ENCODE peak calls at places on chromosomes 16 and 17, in five cellular contexts. R, C, Y, O and N are unnamed samples.

GRCh38 chr17:70159980-70160379 is 9.4 kb upstream of the KCNJ2 start:
- DNase-seq in R (no peak), C (no peak), Y (no peak), O (no peak), N (no peak)

GRCh38 chr17:704111-704864 is 10.4 kb downstream of the VPS53 start:
- DNase-seq in O (no peak), R (no peak), C (no peak), Y (no peak), N (no peak)

GRCh38 chr17:1918346-1919021 is 88.7 kb downstream of the RPA1 start:
- DNase-seq in O (no peak), R (no peak), Y (no peak), C (no peak), N (no peak)

GRCh38 chr16:66360624-66361324 is 5.7 kb upstream of the CDH5 start:
- DNase-seq in O (no peak), Y (no peak), C (peak), R (no peak), N (no peak)

GRCh38 chr17:50523208-50523607 is 9.3 kb upstream of the EPN3 start:
- DNase-seq in Y (no peak), R (no peak), C (no peak), O (no peak), N (no peak)

GRCh38 chr16:86303787-86304685 is 206.3 kb upstream of the FOXF1 start:
- DNase-seq in O (peak), R (no peak), C (no peak), Y (peak), N (no peak)

GRCh38 chr17:69719474-69720048 is 305.1 kb downstream of the MAP2K6 start:
- DNase-seq in C (no peak), Y (no peak), R (no peak), O (no peak), N (no peak)

GRCh38 chr16:12557808-12558207 is 245.9 kb downstream of the CPPED1 start:
- DNase-seq in R (no peak), Y (no peak), O (no peak), C (no peak), N (no peak)

GRCh38 chr16:85309656-85310587 is 197.7 kb upstream of the CIBAR2 start:
- DNase-seq in Y (no peak), R (no peak), O (peak), C (peak), N (no peak)

GRCh38 chr17:65855675-65856074 is 294.2 kb upstream of the AXIN2 start:
- DNase-seq in C (no peak), R (no peak), Y (no peak), O (no peak), N (no peak)
- TF ChIP-seq POLR2A in C (no peak), R (no peak), Y (no peak), O (no peak), N (no peak)

GRCh38 chr17:8377422-8377821 is 918 bp upstream of the KRABD2 start:
- DNase-seq in R (no peak), C (no peak), O (no peak), Y (no peak), N (no peak)

GRCh38 chr17:8372422-8372821 is 4.1 kb downstream of the KRABD2 start:
- DNase-seq in C (no peak), Y (no peak), R (no peak), O (no peak), N (no peak)

GRCh38 chr17:8380049-8380448 is 2.9 kb downstream of the RPL26 start:
- DNase-seq in R (no peak), Y (no peak), O (no peak), C (no peak), N (no peak)

GRCh38 chr17:8375738-8376259 is 705 bp downstream of the KRABD2 start:
- DNase-seq in Y (no peak), C (no peak), O (no peak), R (no peak), N (no peak)

GRCh38 chr17:8376302-8377067 is at the start of gene KRABD2:
- DNase-seq in O (peak), Y (peak), C (peak), R (peak), N (peak)
- TF ChIP-seq POLR2A in O (peak), Y (no peak), C (peak), R (peak), N (peak)

GRCh38 chr16:22206013-22206846 is at the start of gene EEF2K:
- DNase-seq in O (peak), C (peak), Y (peak), R (peak), N (peak)
- TF ChIP-seq POLR2A in O (peak), C (peak), Y (no peak), R (peak), N (peak)

DNA sequence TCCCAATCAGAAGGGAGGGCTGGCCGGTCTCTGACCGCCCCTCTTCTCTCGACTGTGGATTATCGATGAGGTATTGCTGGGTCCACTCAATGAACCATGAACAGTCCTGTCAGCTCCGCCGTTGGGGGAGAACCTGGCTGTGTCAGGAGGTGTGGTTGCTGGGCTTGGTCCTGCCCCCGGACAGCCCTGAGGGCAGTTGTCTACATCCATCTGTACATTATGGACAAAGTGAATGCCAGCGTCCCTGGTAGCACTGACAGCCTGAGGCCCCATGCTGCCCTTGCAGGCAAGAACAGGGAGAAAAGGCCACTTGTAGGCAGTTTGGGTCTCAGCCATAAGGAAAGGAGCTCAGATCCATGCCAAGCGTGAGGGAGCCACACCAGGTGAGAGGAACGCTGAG is 38.9 kb downstream of the ST3GAL2 start:
- DNase-seq in C (no peak), R (no peak), Y (no peak), O (no peak), N (no peak)
- TF ChIP-seq POLR2A in C (no peak), R (no peak), Y (no peak), O (no peak), N (no peak)

DNA sequence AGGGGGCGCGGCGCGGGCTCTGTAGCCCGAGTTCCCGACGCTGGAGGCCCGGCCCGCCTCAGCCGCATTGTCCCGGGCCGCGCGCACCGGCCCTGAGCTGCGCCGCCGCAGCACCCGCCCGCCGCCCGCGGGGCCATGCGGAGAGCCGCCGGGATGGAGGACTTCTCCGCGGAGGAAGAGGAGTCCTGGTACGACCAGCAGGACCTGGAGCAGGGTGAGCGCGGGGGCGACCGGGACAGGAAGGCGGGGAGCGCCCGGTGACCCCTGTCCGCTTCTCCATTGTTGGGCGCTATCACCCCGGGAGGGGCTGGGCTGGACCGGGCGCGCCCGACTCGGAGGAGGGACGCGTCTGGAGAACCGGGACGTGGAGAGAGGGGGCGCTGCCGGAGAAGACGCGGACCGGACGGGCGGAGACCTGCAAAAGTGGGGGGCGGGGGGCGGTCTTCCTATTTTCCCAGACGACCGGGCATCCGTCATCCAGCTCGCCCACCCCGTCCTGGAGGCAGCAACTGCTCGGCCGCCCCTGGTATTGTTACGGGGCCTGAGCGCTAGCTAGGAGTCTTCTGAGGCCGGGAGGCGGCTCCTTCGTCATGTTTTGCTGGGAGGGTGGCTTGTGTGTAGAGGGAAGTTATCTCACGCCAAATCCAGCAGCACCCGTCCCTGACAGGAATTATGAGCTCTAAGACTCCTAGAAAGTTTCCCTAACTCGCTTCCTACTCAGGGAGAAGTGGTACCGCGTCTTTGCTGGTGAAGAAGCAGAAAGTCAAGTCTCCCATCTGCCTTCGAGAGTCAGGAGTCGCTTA is 678 bp downstream of the CDR2L start:
- DNase-seq in R (no peak), C (peak), Y (peak), O (peak), N (peak)
- TF ChIP-seq POLR2A in R (peak), C (no peak), Y (no peak), O (peak), N (no peak)

DNA sequence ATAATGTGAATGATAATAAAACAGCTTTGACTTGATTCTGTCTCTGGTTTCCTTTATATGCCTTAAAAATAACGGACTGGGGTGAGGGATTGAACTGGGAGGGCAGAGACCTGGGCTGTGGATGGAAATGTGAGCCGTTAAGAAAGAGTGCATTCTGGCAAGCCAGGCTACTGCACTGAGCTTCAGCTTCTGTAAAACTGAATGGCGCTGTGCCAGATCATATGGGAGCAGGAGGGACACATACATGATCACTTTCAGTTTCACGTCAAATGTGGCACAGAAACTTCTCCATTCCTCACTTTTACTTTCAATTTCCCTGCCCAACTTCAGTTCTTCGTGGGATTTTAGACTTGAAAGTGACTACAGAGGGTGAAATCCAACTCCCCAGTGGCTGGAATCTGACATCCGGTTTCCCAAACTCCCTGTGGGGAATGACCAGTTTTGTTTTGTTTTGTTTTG is 1.1 kb downstream of the MT2A start:
- DNase-seq in C (peak), R (peak), O (peak), Y (no peak), N (peak)
- TF ChIP-seq POLR2A in C (no peak), R (no peak), O (no peak), Y (no peak), N (peak)